ENCODE peak calls at places on chromosomes 6 and 20, in nine cellular contexts. One of them, this sample, is unnamed.

GRCh38 chr6:138357928-138358327 is 19.8 kb upstream of the SMIM28 start:
- DNase-seq in NCI-H2171 treated with DMSO at 0.1 percent for 48 hours: no peak
- DNase-seq in COR-L47: no peak
- DNase-seq in amniotic stem cell: no peak
- DNase-seq in AG08395: no peak
- DNase-seq in GM06990: no peak
- DNase-seq in heart left ventricle: no peak
- DNase-seq in coronary artery: no peak
- DNase-seq in D341Med: no peak
- DNase-seq in this sample: no peak

GRCh38 chr6:128239146-128239545 is 281.3 kb downstream of the PTPRK start:
- DNase-seq in GM06990: no peak
- DNase-seq in COR-L47: no peak
- DNase-seq in heart left ventricle: no peak
- DNase-seq in coronary artery: no peak
- DNase-seq in amniotic stem cell: no peak
- DNase-seq in D341Med: no peak
- DNase-seq in AG08395: no peak
- DNase-seq in NCI-H2171 treated with DMSO at 0.1 percent for 48 hours: peak; percentile 37
- DNase-seq in this sample: no peak

GRCh38 chr6:119749341-119749740 is 399.8 kb upstream of the MAN1A1 start:
- DNase-seq in D341Med: no peak
- DNase-seq in GM06990: no peak
- DNase-seq in coronary artery: no peak
- DNase-seq in NCI-H2171 treated with DMSO at 0.1 percent for 48 hours: peak; percentile 13
- DNase-seq in heart left ventricle: no peak
- DNase-seq in AG08395: no peak
- DNase-seq in COR-L47: no peak
- DNase-seq in amniotic stem cell: no peak
- DNase-seq in this sample: no peak

GRCh38 chr6:32367641-32368040 is 4.1 kb downstream of the TSBP1 start:
- DNase-seq in NCI-H2171 treated with DMSO at 0.1 percent for 48 hours: no peak
- DNase-seq in GM06990: no peak
- DNase-seq in D341Med: no peak
- DNase-seq in coronary artery: no peak
- DNase-seq in COR-L47: no peak
- DNase-seq in AG08395: no peak
- DNase-seq in amniotic stem cell: no peak
- DNase-seq in heart left ventricle: no peak
- DNase-seq in this sample: no peak

GRCh38 chr6:31143148-31143547 is 4.3 kb upstream of the PSORS1C2 start:
- DNase-seq in NCI-H2171 treated with DMSO at 0.1 percent for 48 hours: no peak
- DNase-seq in amniotic stem cell: peak; percentile 56
- DNase-seq in GM06990: no peak
- DNase-seq in AG08395: peak; percentile 50
- DNase-seq in heart left ventricle: peak; percentile 77
- DNase-seq in coronary artery: no peak
- DNase-seq in COR-L47: no peak
- DNase-seq in D341Med: no peak
- DNase-seq in this sample: peak; percentile 23

GRCh38 chr6:91098006-91098405 is 511.1 kb upstream of the MAP3K7 start:
- DNase-seq in coronary artery: no peak
- DNase-seq in heart left ventricle: no peak
- DNase-seq in D341Med: no peak
- DNase-seq in GM06990: no peak
- DNase-seq in amniotic stem cell: no peak
- DNase-seq in COR-L47: peak; percentile 37
- DNase-seq in AG08395: no peak
- DNase-seq in NCI-H2171 treated with DMSO at 0.1 percent for 48 hours: peak; percentile 34
- DNase-seq in this sample: no peak

GRCh38 chr6:87575423-87575822 is 14.4 kb downstream of the RARS2 start:
- DNase-seq in NCI-H2171 treated with DMSO at 0.1 percent for 48 hours: no peak
- DNase-seq in GM06990: no peak
- DNase-seq in D341Med: no peak
- DNase-seq in heart left ventricle: no peak
- DNase-seq in AG08395: no peak
- DNase-seq in COR-L47: peak; percentile 16
- DNase-seq in amniotic stem cell: no peak
- DNase-seq in coronary artery: no peak
- DNase-seq in this sample: no peak

GRCh38 chr6:127100510-127101140 is 17.8 kb upstream of the RSPO3 start:
- DNase-seq in AG08395: peak; percentile 44
- DNase-seq in GM06990: no peak
- DNase-seq in heart left ventricle: no peak
- DNase-seq in coronary artery: no peak
- DNase-seq in NCI-H2171 treated with DMSO at 0.1 percent for 48 hours: no peak
- DNase-seq in amniotic stem cell: no peak
- DNase-seq in D341Med: no peak
- DNase-seq in COR-L47: no peak
- DNase-seq in this sample: no peak

GRCh38 chr6:1608976-1609661 is 596 bp upstream of the FOXC1 start:
- DNase-seq in AG08395: no peak
- DNase-seq in coronary artery: peak; percentile 89
- DNase-seq in COR-L47: no peak
- DNase-seq in amniotic stem cell: no peak
- DNase-seq in heart left ventricle: peak; percentile 54
- DNase-seq in D341Med: peak; percentile 70
- DNase-seq in GM06990: no peak
- DNase-seq in NCI-H2171 treated with DMSO at 0.1 percent for 48 hours: no peak
- DNase-seq in this sample: peak; percentile 61

GRCh38 chr20:18527836-18528235 is 20.1 kb downstream of the SEC23B start:
- DNase-seq in AG08395: peak; percentile 79
- DNase-seq in NCI-H2171 treated with DMSO at 0.1 percent for 48 hours: no peak
- DNase-seq in COR-L47: no peak
- DNase-seq in heart left ventricle: no peak
- DNase-seq in GM06990: no peak
- DNase-seq in D341Med: no peak
- DNase-seq in amniotic stem cell: no peak
- DNase-seq in coronary artery: no peak
- DNase-seq in this sample: no peak

GRCh38 chr6:170459451-170459850 is 93.7 kb downstream of the PSMB1 start:
- DNase-seq in COR-L47: no peak
- DNase-seq in coronary artery: no peak
- DNase-seq in AG08395: peak; percentile 63
- DNase-seq in heart left ventricle: no peak
- DNase-seq in GM06990: no peak
- DNase-seq in NCI-H2171 treated with DMSO at 0.1 percent for 48 hours: no peak
- DNase-seq in amniotic stem cell: no peak
- DNase-seq in D341Med: no peak
- DNase-seq in this sample: no peak

GRCh38 chr6:142377112-142377848 is 75.5 kb downstream of the ADGRG6 start:
- DNase-seq in D341Med: peak; percentile 25
- DNase-seq in GM06990: no peak
- DNase-seq in COR-L47: peak; percentile 14
- DNase-seq in NCI-H2171 treated with DMSO at 0.1 percent for 48 hours: peak; percentile 97
- DNase-seq in coronary artery: no peak
- DNase-seq in heart left ventricle: no peak
- DNase-seq in AG08395: no peak
- DNase-seq in amniotic stem cell: no peak
- DNase-seq in this sample: peak; percentile 53

GRCh38 chr6:107539849-107540464 is 50.0 kb downstream of the SOBP start:
- DNase-seq in heart left ventricle: no peak
- DNase-seq in D341Med: no peak
- DNase-seq in GM06990: no peak
- DNase-seq in amniotic stem cell: no peak
- DNase-seq in NCI-H2171 treated with DMSO at 0.1 percent for 48 hours: no peak
- DNase-seq in COR-L47: no peak
- DNase-seq in AG08395: no peak
- DNase-seq in coronary artery: no peak
- DNase-seq in this sample: no peak

GRCh38 chr6:125375841-125376240 is 74.1 kb upstream of the HDDC2 start:
- DNase-seq in GM06990: no peak
- DNase-seq in COR-L47: no peak
- DNase-seq in heart left ventricle: no peak
- DNase-seq in NCI-H2171 treated with DMSO at 0.1 percent for 48 hours: no peak
- DNase-seq in coronary artery: no peak
- DNase-seq in AG08395: no peak
- DNase-seq in D341Med: no peak
- DNase-seq in amniotic stem cell: no peak
- DNase-seq in this sample: no peak

GRCh38 chr6:150263765-150264415 is 104.9 kb upstream of the IYD start:
- DNase-seq in heart left ventricle: no peak
- DNase-seq in AG08395: no peak
- DNase-seq in GM06990: peak; percentile 10
- DNase-seq in D341Med: no peak
- DNase-seq in COR-L47: no peak
- DNase-seq in coronary artery: no peak
- DNase-seq in NCI-H2171 treated with DMSO at 0.1 percent for 48 hours: no peak
- DNase-seq in amniotic stem cell: no peak
- DNase-seq in this sample: no peak

GRCh38 chr6:142384455-142385332 is 82.9 kb downstream of the ADGRG6 start:
- DNase-seq in amniotic stem cell: no peak
- DNase-seq in heart left ventricle: no peak
- DNase-seq in coronary artery: no peak
- DNase-seq in COR-L47: no peak
- DNase-seq in D341Med: no peak
- DNase-seq in AG08395: peak; percentile 43
- DNase-seq in GM06990: no peak
- DNase-seq in NCI-H2171 treated with DMSO at 0.1 percent for 48 hours: no peak
- DNase-seq in this sample: no peak

GRCh38 chr6:16651871-16652270 is 109.4 kb downstream of the ATXN1 start:
- DNase-seq in COR-L47: no peak
- DNase-seq in amniotic stem cell: no peak
- DNase-seq in coronary artery: no peak
- DNase-seq in NCI-H2171 treated with DMSO at 0.1 percent for 48 hours: no peak
- DNase-seq in D341Med: no peak
- DNase-seq in heart left ventricle: no peak
- DNase-seq in GM06990: peak; percentile 38
- DNase-seq in AG08395: no peak
- DNase-seq in this sample: no peak

GRCh38 chr6:115735610-115736009 is 325.1 kb downstream of the FRK start:
- DNase-seq in AG08395: no peak
- DNase-seq in COR-L47: no peak
- DNase-seq in GM06990: no peak
- DNase-seq in D341Med: no peak
- DNase-seq in heart left ventricle: no peak
- DNase-seq in amniotic stem cell: no peak
- DNase-seq in coronary artery: no peak
- DNase-seq in NCI-H2171 treated with DMSO at 0.1 percent for 48 hours: no peak
- DNase-seq in this sample: no peak

GRCh38 chr6:155530219-155530834 is 74.7 kb upstream of the NOX3 start:
- DNase-seq in AG08395: peak; percentile 40
- DNase-seq in coronary artery: no peak
- DNase-seq in NCI-H2171 treated with DMSO at 0.1 percent for 48 hours: peak; percentile 38
- DNase-seq in D341Med: peak; percentile 44
- DNase-seq in GM06990: no peak
- DNase-seq in heart left ventricle: no peak
- DNase-seq in COR-L47: peak; percentile 1
- DNase-seq in amniotic stem cell: no peak
- DNase-seq in this sample: no peak